ENCODE peak calls at places on chromosomes 3 and 15, in nine cellular contexts. Z is H4; I is activated CD8-positive, alpha-beta T cell treated with anti-CD3 and anti-CD28 coated beads for 36 hours; R is activated CD4-positive, alpha-beta T cell treated with anti-CD3 and anti-CD28 coated beads, Interleukin-2, amount 50 U/mL, for 48 hours; N is dermis microvascular lymphatic vessel endothelial cell; G is NCI-H774; K is AG10803; V is stimulated activated CD8-positive, alpha-beta memory T cell treated with anti-CD3 and anti-CD28 coated beads, Interleukin-2, amount 100 ng/mL, for 48 hours; E is activated B cell treated with CpG ODN at 0.5 μM for 24 hours. F is an unnamed sample.

GRCh38 chr3:189652042-189652441 is 20.9 kb downstream of the TP63 start:
- DNase-seq in Z (no peak), R (no peak), G (no peak), V (no peak), E (no peak), I (peak), K (peak), N (no peak), F (no peak)

GRCh38 chr3:24069045-24069444 is 124.0 kb downstream of the NR1D2 start:
- DNase-seq in N (no peak), I (no peak), G (peak), K (no peak), E (no peak), Z (no peak), R (no peak), V (no peak), F (peak)

GRCh38 chr3:196336319-196337145 is 1.7 kb downstream of the TM4SF19 start:
- DNase-seq in V (no peak), I (no peak), N (no peak), G (no peak), K (no peak), E (no peak), Z (no peak), R (no peak), F (no peak)

GRCh38 chr15:41840673-41841072 is 2.0 kb downstream of the PLA2G4B start:
- DNase-seq in G (no peak), Z (no peak), K (no peak), N (no peak), R (no peak), E (no peak), V (no peak), I (no peak), F (no peak)

GRCh38 chr15:75648156-75649000 is 666 bp downstream of the SNX33 start:
- DNase-seq in Z (no peak), G (no peak), V (no peak), E (no peak), N (no peak), I (peak), R (no peak), K (peak), F (no peak)

GRCh38 chr3:20405731-20406130 is 219.7 kb upstream of the SGO1 start:
- DNase-seq in G (no peak), R (no peak), V (no peak), Z (peak), I (no peak), N (no peak), K (peak), E (no peak), F (no peak)

GRCh38 chr15:73994912-73995622 is 551 bp downstream of the PML start:
- DNase-seq in I (peak), E (no peak), Z (no peak), N (no peak), R (peak), G (no peak), V (no peak), K (peak), F (no peak)

GRCh38 chr3:123027292-123028232 is at the start of gene SEMA5B:
- DNase-seq in G (no peak), R (peak), K (no peak), Z (no peak), I (peak), E (peak), N (no peak), V (peak), F (no peak)

GRCh38 chr3:151630938-151631417 is 102.7 kb upstream of the AADACL2 start:
- DNase-seq in I (no peak), N (no peak), G (peak), R (no peak), Z (peak), E (no peak), K (peak), V (no peak), F (no peak)

GRCh38 chr3:50242778-50243551 is 7.0 kb downstream of the GNAI2 start:
- DNase-seq in R (peak), Z (no peak), E (peak), N (peak), I (peak), K (peak), V (peak), G (no peak), F (no peak)

GRCh38 chr15:40330368-40330836 is 6.9 kb downstream of the INAFM2 start:
- DNase-seq in G (peak), R (no peak), V (no peak), N (no peak), I (no peak), Z (no peak), E (no peak), K (peak), F (no peak)

GRCh38 chr3:127788436-127788835 is 33.9 kb downstream of the MGLL start:
- DNase-seq in Z (no peak), K (no peak), G (no peak), E (no peak), V (no peak), R (no peak), N (no peak), I (no peak), F (no peak)

GRCh38 chr3:52280046-52280445 is 1.6 kb upstream of the WDR82 start:
- DNase-seq in I (no peak), E (no peak), Z (no peak), R (no peak), K (peak), G (peak), N (peak), V (no peak), F (no peak)

GRCh38 chr15:89499156-89499555 is 2.8 kb upstream of the RHCG start:
- DNase-seq in E (no peak), N (no peak), K (no peak), V (no peak), G (no peak), R (no peak), I (no peak), Z (no peak), F (no peak)

GRCh38 chr3:136171097-136171542 is 25.0 kb downstream of the MSL2 start:
- DNase-seq in V (no peak), R (peak), Z (no peak), K (no peak), I (no peak), G (no peak), E (no peak), N (no peak), F (no peak)

GRCh38 chr15:68419301-68420175 is 12.4 kb downstream of the ITGA11 start:
- DNase-seq in Z (no peak), V (no peak), E (peak), G (no peak), I (no peak), R (no peak), N (no peak), K (peak), F (no peak)

GRCh38 chr3:179272385-179272784 is 21.5 kb upstream of the KCNMB3 start:
- DNase-seq in Z (peak), G (no peak), I (no peak), V (no peak), K (no peak), N (no peak), E (no peak), R (no peak), F (no peak)

GRCh38 chr3:177606891-177607290 is 409.6 kb upstream of the TBL1XR1 start:
- DNase-seq in I (no peak), K (no peak), N (no peak), V (no peak), G (peak), Z (no peak), E (no peak), R (no peak), F (peak)

F was measured in LNCaP clone FGC.